ENCODE peak calls at places on chromosomes 7 and 10, in eight cellular contexts. Q is prostate gland, D is gastrocnemius medialis, U is colonic mucosa, L is transverse colon, T is psoas muscle, O is H9, Y is BJ. P is an unnamed sample.

GRCh38 chr10:101216207-101216607 is 13.1 kb downstream of the LBX1 start:
- DNase-seq in Q (no peak), D (no peak), U (no peak), L (no peak), T (no peak), O (no peak), Y (no peak), P (no peak)

GRCh38 chr7:140597425-140597949 is 43.1 kb downstream of the DENND2A start:
- DNase-seq in Q (no peak), D (no peak), U (no peak), L (no peak), T (peak), O (no peak), Y (no peak), P (no peak)

GRCh38 chr10:53440641-53441040 is 668.1 kb upstream of the MBL2 start:
- DNase-seq in Q (no peak), D (no peak), U (no peak), L (no peak), T (no peak), O (no peak), Y (no peak), P (no peak)

GRCh38 chr7:95334434-95334833 is 10.1 kb upstream of the PON1 start:
- DNase-seq in Q (no peak), D (no peak), U (no peak), L (no peak), T (no peak), O (no peak), Y (no peak), P (no peak)

GRCh38 chr7:4769753-4770152 is 5.7 kb upstream of the AP5Z1 start:
- DNase-seq in Q (no peak), D (no peak), U (no peak), L (no peak), T (no peak), O (no peak), Y (no peak), P (no peak)

GRCh38 chr10:22436893-22437619 is 91.8 kb downstream of the SPAG6 start:
- DNase-seq in Q (peak), D (peak), U (peak), L (peak), T (peak), O (peak), Y (no peak), P (peak)

GRCh38 chr7:45596665-45597095 is 22.5 kb downstream of the ADCY1 start:
- DNase-seq in Q (no peak), D (no peak), U (no peak), L (no peak), T (no peak), O (peak), Y (no peak), P (no peak)

GRCh38 chr7:137882261-137882668 is 35.5 kb upstream of the DGKI start:
- DNase-seq in Q (no peak), D (peak), U (no peak), L (no peak), T (peak), O (no peak), Y (peak), P (no peak)

GRCh38 chr10:22623624-22624263 is 90.6 kb downstream of the PIP4K2A start:
- DNase-seq in Q (no peak), D (no peak), U (no peak), L (no peak), T (no peak), O (no peak), Y (no peak), P (no peak)

GRCh38 chr10:71241114-71241898 is 28.9 kb downstream of the UNC5B start:
- DNase-seq in Q (peak), D (no peak), U (no peak), L (no peak), T (no peak), O (no peak), Y (peak), P (no peak)

GRCh38 chr7:128066858-128067257 is 35.6 kb upstream of the LRRC4 start:
- DNase-seq in Q (no peak), D (no peak), U (no peak), L (no peak), T (no peak), O (no peak), Y (no peak), P (no peak)

GRCh38 chr10:71623098-71623985 is 96.2 kb downstream of the C10orf105 start:
- DNase-seq in Q (no peak), D (no peak), U (no peak), L (peak), T (no peak), O (peak), Y (no peak), P (no peak)

GRCh38 chr10:50541921-50542320 is 81.8 kb downstream of the SGMS1 start:
- DNase-seq in Q (no peak), D (no peak), U (no peak), L (no peak), T (no peak), O (no peak), Y (no peak), P (no peak)

GRCh38 chr7:112411186-112411795 is 39.0 kb upstream of the IFRD1 start:
- DNase-seq in Q (no peak), D (no peak), U (no peak), L (peak), T (no peak), O (no peak), Y (no peak), P (no peak)

GRCh38 chr7:2173184-2173827 is 59.4 kb downstream of the MAD1L1 start:
- DNase-seq in Q (no peak), D (no peak), U (no peak), L (no peak), T (no peak), O (no peak), Y (no peak), P (no peak)

GRCh38 chr10:79375321-79376077 is 28.2 kb downstream of the PPIF start:
- DNase-seq in Q (no peak), D (no peak), U (peak), L (no peak), T (no peak), O (peak), Y (no peak), P (peak)

GRCh38 chr10:124120410-124121061 is 27.1 kb upstream of the CHST15 start:
- DNase-seq in Q (no peak), D (no peak), U (no peak), L (no peak), T (no peak), O (no peak), Y (no peak), P (no peak)

GRCh38 chr7:148507741-148508285 is 82.8 kb upstream of the C7orf33 start:
- DNase-seq in Q (no peak), D (no peak), U (no peak), L (no peak), T (no peak), O (no peak), Y (no peak), P (no peak)

GRCh38 chr7:20647051-20647450 is 31.6 kb downstream of the ABCB5 start:
- DNase-seq in Q (no peak), D (no peak), U (no peak), L (no peak), T (no peak), O (no peak), Y (no peak), P (no peak)

GRCh38 chr10:12513775-12514663 is 164.7 kb downstream of the CAMK1D start:
- DNase-seq in Q (no peak), D (no peak), U (peak), L (no peak), T (no peak), O (no peak), Y (no peak), P (peak)

GRCh38 chr7:23864984-23865383 is 155.0 kb downstream of the STK31 start:
- DNase-seq in Q (no peak), D (no peak), U (no peak), L (no peak), T (no peak), O (no peak), Y (no peak), P (no peak)

GRCh38 chr7:96778263-96778662 is 68.6 kb upstream of the SEM1 start:
- DNase-seq in Q (no peak), D (no peak), U (no peak), L (no peak), T (no peak), O (peak), Y (no peak), P (no peak)

GRCh38 chr7:30911561-30911969 is at the start of gene AQP1:
- DNase-seq in Q (no peak), D (no peak), U (peak), L (peak), T (peak), O (no peak), Y (no peak), P (no peak)

GRCh38 chr10:60105195-60105812 is 198.9 kb upstream of the CCDC6 start:
- DNase-seq in Q (no peak), D (no peak), U (no peak), L (no peak), T (no peak), O (no peak), Y (no peak), P (no peak)

GRCh38 chr7:47873767-47874166 is 74.5 kb downstream of the PKD1L1 start:
- DNase-seq in Q (no peak), D (no peak), U (no peak), L (no peak), T (no peak), O (no peak), Y (peak), P (peak)

GRCh38 chr10:8050561-8051108 is 3.9 kb upstream of the GATA3 start:
- DNase-seq in Q (no peak), D (no peak), U (no peak), L (no peak), T (no peak), O (no peak), Y (no peak), P (no peak)

GRCh38 chr10:29691564-29692064 is 56.8 kb upstream of the SVIL start:
- DNase-seq in Q (no peak), D (no peak), U (no peak), L (no peak), T (no peak), O (no peak), Y (no peak), P (peak)

GRCh38 chr7:131111081-131111576 is 216.5 kb upstream of the MKLN1 start:
- DNase-seq in Q (peak), D (no peak), U (peak), L (peak), T (no peak), O (no peak), Y (no peak), P (no peak)

GRCh38 chr7:6647541-6647940 is 10.4 kb downstream of the ZNF316 start:
- DNase-seq in Q (no peak), D (no peak), U (no peak), L (no peak), T (no peak), O (no peak), Y (no peak), P (no peak)

GRCh38 chr10:124081547-124082140 is 11.8 kb downstream of the CHST15 start:
- DNase-seq in Q (no peak), D (no peak), U (no peak), L (no peak), T (no peak), O (no peak), Y (no peak), P (no peak)

GRCh38 chr10:60649485-60650271 is 128.6 kb upstream of the CDK1 start:
- DNase-seq in Q (peak), D (no peak), U (no peak), L (no peak), T (no peak), O (no peak), Y (no peak), P (no peak)

GRCh38 chr10:68231916-68232315 is at the start of gene ATOH7:
- DNase-seq in Q (no peak), D (no peak), U (peak), L (peak), T (no peak), O (peak), Y (no peak), P (no peak)

GRCh38 chr7:11182736-11183135 is 209.1 kb downstream of the PHF14 start:
- DNase-seq in Q (no peak), D (no peak), U (no peak), L (no peak), T (no peak), O (no peak), Y (no peak), P (no peak)

GRCh38 chr7:1668486-1668931 is 1.6 kb upstream of the ELFN1 start:
- DNase-seq in Q (no peak), D (no peak), U (no peak), L (no peak), T (peak), O (peak), Y (no peak), P (no peak)

GRCh38 chr10:43879162-43879561 is 230.5 kb upstream of the ZNF32 start:
- DNase-seq in Q (no peak), D (no peak), U (no peak), L (no peak), T (no peak), O (no peak), Y (no peak), P (peak)

DNA sequence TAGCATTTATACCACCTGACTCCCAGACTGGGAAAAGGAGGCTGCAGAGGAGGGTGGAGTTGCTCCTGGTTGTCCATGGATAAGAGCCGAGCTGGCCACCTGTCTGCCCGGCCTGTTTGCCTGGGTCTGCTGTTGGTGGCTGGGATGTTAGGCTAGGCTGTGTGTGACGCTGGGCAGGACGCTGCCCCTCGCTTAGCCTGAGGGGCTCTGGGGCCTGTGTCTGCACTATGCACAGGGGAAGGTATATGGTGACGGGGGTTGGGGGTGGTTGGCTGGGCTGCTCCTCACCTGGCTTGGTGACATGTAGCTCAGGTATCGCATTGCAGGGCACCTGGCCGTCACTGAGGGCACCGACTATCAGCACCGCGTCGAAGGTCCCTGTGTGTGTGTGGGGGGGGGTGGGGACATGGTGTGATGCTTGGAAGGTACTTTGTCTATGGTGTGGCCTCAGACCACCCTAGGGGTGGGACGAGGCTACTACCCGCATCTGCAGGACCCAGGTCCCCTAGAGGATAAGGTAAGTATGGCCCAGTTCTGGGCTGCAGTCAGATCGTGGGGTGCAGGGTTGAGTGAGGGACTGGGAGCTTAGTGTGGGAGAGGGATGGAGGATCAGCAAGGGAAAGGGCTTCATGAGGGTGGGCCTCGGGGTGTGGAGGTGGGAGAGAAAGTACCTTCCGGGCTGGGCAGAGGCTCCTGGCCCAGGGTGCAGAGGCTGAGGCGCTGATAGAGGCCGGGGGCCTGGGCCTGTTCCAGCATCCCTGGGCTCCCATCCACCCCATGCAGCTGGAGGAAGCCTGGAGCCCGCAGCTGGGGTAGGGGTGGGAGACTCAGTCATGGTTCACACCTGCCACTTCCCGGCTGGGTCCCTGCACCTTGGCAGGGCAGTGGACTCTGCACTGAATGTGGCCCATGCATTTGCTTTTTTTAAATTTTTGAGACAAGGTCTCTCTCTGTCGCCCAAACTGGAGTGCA is 2.3 kb downstream of the METTL27 start:
- DNase-seq in Q (no peak), D (no peak), U (no peak), L (no peak), T (no peak), O (peak), Y (no peak), P (no peak)
- TF ChIP-seq CTCF in Q (no peak), D (no peak), U (no peak), L (no peak), T (no peak), O (peak), Y (no peak), P (no peak)

GRCh38 chr7:158830211-158830723 is 958 bp upstream of the ESYT2 start:
- DNase-seq in Q (no peak), D (no peak), U (no peak), L (no peak), T (no peak), O (no peak), Y (no peak), P (no peak)

GRCh38 chr7:158828343-158829020 is 827 bp downstream of the ESYT2 start:
- DNase-seq in Q (peak), D (no peak), U (peak), L (peak), T (peak), O (peak), Y (no peak), P (peak)

GRCh38 chr7:158829342-158830210 is at the start of gene ESYT2:
- DNase-seq in Q (peak), D (peak), U (peak), L (peak), T (peak), O (peak), Y (peak), P (peak)

GRCh38 chr7:158827411-158828342 is 1.6 kb downstream of the ESYT2 start:
- DNase-seq in Q (no peak), D (no peak), U (no peak), L (no peak), T (no peak), O (no peak), Y (no peak), P (no peak)

GRCh38 chr7:158829021-158829341 is 328 bp downstream of the ESYT2 start:
- DNase-seq in Q (peak), D (peak), U (peak), L (no peak), T (peak), O (peak), Y (no peak), P (peak)
- TF ChIP-seq CTCF in Q (no peak), D (no peak), U (no peak), L (no peak), T (no peak), O (no peak), Y (no peak), P (no peak)

GRCh38 chr7:93176961-93177580 is 28.9 kb upstream of the SAMD9L start:
- DNase-seq in Q (no peak), D (no peak), U (no peak), L (no peak), T (no peak), O (no peak), Y (no peak), P (no peak)

GRCh38 chr7:93171606-93172226 is 23.5 kb upstream of the SAMD9L start:
- DNase-seq in Q (no peak), D (no peak), U (no peak), L (no peak), T (no peak), O (no peak), Y (no peak), P (no peak)

GRCh38 chr7:93178213-93178612 is 30.0 kb upstream of the SAMD9L start:
- DNase-seq in Q (no peak), D (no peak), U (no peak), L (no peak), T (no peak), O (no peak), Y (no peak), P (no peak)

GRCh38 chr7:93172683-93173082 is 24.5 kb upstream of the SAMD9L start:
- DNase-seq in Q (no peak), D (no peak), U (no peak), L (no peak), T (no peak), O (no peak), Y (no peak), P (no peak)

GRCh38 chr7:93175219-93175618 is 27.0 kb upstream of the SAMD9L start:
- DNase-seq in Q (no peak), D (no peak), U (no peak), L (no peak), T (no peak), O (no peak), Y (no peak), P (no peak)
- TF ChIP-seq CTCF in Q (no peak), D (no peak), U (no peak), L (no peak), T (no peak), O (peak), Y (no peak), P (no peak)

GRCh38 chr10:97686301-97686961 is 610 bp downstream of the AVPI1 start:
- DNase-seq in Q (no peak), D (no peak), U (peak), L (no peak), T (no peak), O (no peak), Y (no peak), P (no peak)
- TF ChIP-seq CTCF in Q (no peak), D (no peak), U (no peak), L (no peak), T (no peak), O (no peak), Y (no peak), P (no peak)

GRCh38 chr7:82926477-82926876 is 236.2 kb downstream of the PCLO start:
- DNase-seq in Q (no peak), D (no peak), U (no peak), L (no peak), T (no peak), O (no peak), Y (no peak), P (no peak)
- TF ChIP-seq CTCF in Q (no peak), D (no peak), U (no peak), L (no peak), T (no peak), O (no peak), Y (no peak), P (no peak)

DNA sequence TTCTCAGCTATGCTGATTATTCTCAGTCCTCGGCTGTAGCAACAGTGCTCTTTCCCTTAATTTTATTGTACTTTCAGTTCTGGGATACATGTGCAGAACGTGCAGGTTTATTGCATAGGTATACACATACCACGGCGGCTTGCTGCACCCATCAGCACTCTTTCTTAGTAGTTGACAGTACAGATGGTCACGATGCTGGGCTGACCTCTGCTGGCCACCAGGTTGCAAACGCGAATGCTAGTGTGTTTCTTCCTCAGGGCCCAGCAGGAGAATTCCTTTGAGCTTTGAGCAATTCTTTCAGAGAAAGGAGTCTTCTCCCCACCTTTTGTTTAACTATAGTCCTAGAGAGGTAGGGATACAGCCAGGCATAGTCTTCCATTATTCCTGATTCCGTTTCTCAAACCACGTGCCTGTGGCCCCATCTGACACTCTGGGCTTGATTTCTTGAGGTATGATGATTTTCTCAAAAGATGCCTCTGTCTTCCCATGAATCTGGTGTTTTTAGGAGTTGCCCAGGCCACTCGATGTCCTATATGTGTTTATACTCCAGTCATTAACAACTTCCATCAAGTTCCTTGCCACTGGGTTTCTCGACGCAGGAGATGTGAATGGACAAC is 48.9 kb upstream of the CDC14C start:
- DNase-seq in Q (peak), D (no peak), U (peak), L (peak), T (peak), O (peak), Y (no peak), P (no peak)
- TF ChIP-seq CTCF in Q (no peak), D (no peak), U (peak), L (no peak), T (no peak), O (peak), Y (no peak), P (peak)

P was measured in osteocyte.